ENCODE peak calls at places on chromosomes 1 and 21, in nine cellular contexts. One of them, this sample, is unnamed.

GRCh38 chr1:97046765-97047411 is 325.3 kb downstream of the PTBP2 start:
- DNase-seq in adrenal gland: no peak
- DNase-seq in uterus: no peak
- DNase-seq in IMR-90: no peak
- DNase-seq in tibial nerve: no peak
- DNase-seq in K562: no peak
- DNase-seq in heart left ventricle: no peak
- DNase-seq in suprapubic skin: no peak
- DNase-seq in gastrocnemius medialis: no peak
- DNase-seq in this sample: no peak

GRCh38 chr1:40847023-40847740 is 15.0 kb downstream of the CITED4 start:
- DNase-seq in heart left ventricle: no peak
- DNase-seq in gastrocnemius medialis: no peak
- DNase-seq in adrenal gland: no peak
- DNase-seq in uterus: no peak
- DNase-seq in tibial nerve: no peak
- DNase-seq in suprapubic skin: no peak
- DNase-seq in K562: no peak
- DNase-seq in IMR-90: peak; percentile 18
- DNase-seq in this sample: no peak

GRCh38 chr1:164382384-164382783 is 176.6 kb upstream of the PBX1 start:
- DNase-seq in heart left ventricle: peak; percentile 17
- DNase-seq in tibial nerve: no peak
- DNase-seq in adrenal gland: no peak
- DNase-seq in K562: no peak
- DNase-seq in gastrocnemius medialis: no peak
- DNase-seq in uterus: no peak
- DNase-seq in IMR-90: no peak
- DNase-seq in suprapubic skin: no peak
- DNase-seq in this sample: no peak

GRCh38 chr1:190138266-190138665 is 339.4 kb downstream of the BRINP3 start:
- DNase-seq in adrenal gland: no peak
- DNase-seq in tibial nerve: no peak
- DNase-seq in K562: no peak
- DNase-seq in uterus: no peak
- DNase-seq in heart left ventricle: no peak
- DNase-seq in IMR-90: peak; percentile 24
- DNase-seq in gastrocnemius medialis: no peak
- DNase-seq in suprapubic skin: no peak
- DNase-seq in this sample: no peak

GRCh38 chr1:45679123-45679522 is 7.2 kb downstream of the GPBP1L1 start:
- DNase-seq in uterus: no peak
- DNase-seq in suprapubic skin: no peak
- DNase-seq in IMR-90: peak; percentile 2
- DNase-seq in K562: no peak
- DNase-seq in gastrocnemius medialis: peak; percentile 35
- DNase-seq in adrenal gland: no peak
- DNase-seq in heart left ventricle: no peak
- DNase-seq in tibial nerve: no peak
- DNase-seq in this sample: no peak

GRCh38 chr1:241902376-241903067 is 54.5 kb downstream of the EXO1 start:
- DNase-seq in adrenal gland: no peak
- DNase-seq in suprapubic skin: no peak
- DNase-seq in uterus: no peak
- DNase-seq in gastrocnemius medialis: no peak
- DNase-seq in K562: no peak
- DNase-seq in IMR-90: peak; percentile 39
- DNase-seq in heart left ventricle: no peak
- DNase-seq in tibial nerve: peak; percentile 16
- DNase-seq in this sample: no peak

GRCh38 chr1:151680391-151680790 is 36.2 kb downstream of the CELF3 start:
- DNase-seq in gastrocnemius medialis: no peak
- DNase-seq in tibial nerve: no peak
- DNase-seq in suprapubic skin: no peak
- DNase-seq in uterus: no peak
- DNase-seq in K562: no peak
- DNase-seq in heart left ventricle: no peak
- DNase-seq in adrenal gland: no peak
- DNase-seq in IMR-90: peak; percentile 24
- DNase-seq in this sample: no peak

GRCh38 chr1:51439053-51439452 is 80.0 kb downstream of the EPS15 start:
- DNase-seq in K562: no peak
- DNase-seq in uterus: no peak
- DNase-seq in IMR-90: no peak
- DNase-seq in heart left ventricle: no peak
- DNase-seq in gastrocnemius medialis: no peak
- DNase-seq in tibial nerve: no peak
- DNase-seq in adrenal gland: no peak
- DNase-seq in suprapubic skin: no peak
- DNase-seq in this sample: no peak

GRCh38 chr1:28718601-28719331 is 18.0 kb upstream of the YTHDF2 start:
- DNase-seq in tibial nerve: no peak
- DNase-seq in uterus: no peak
- DNase-seq in suprapubic skin: no peak
- DNase-seq in IMR-90: peak; percentile 67
- DNase-seq in adrenal gland: no peak
- DNase-seq in heart left ventricle: no peak
- DNase-seq in K562: peak; percentile 63
- DNase-seq in gastrocnemius medialis: no peak
- DNase-seq in this sample: no peak

GRCh38 chr1:226734611-226735153 is 4.4 kb downstream of the ITPKB start:
- DNase-seq in suprapubic skin: no peak
- DNase-seq in tibial nerve: no peak
- DNase-seq in uterus: no peak
- DNase-seq in heart left ventricle: no peak
- DNase-seq in IMR-90: no peak
- DNase-seq in adrenal gland: no peak
- DNase-seq in gastrocnemius medialis: no peak
- DNase-seq in K562: no peak
- DNase-seq in this sample: no peak

GRCh38 chr1:211724711-211725196 is 49.3 kb upstream of the NEK2 start:
- DNase-seq in adrenal gland: no peak
- DNase-seq in heart left ventricle: no peak
- DNase-seq in uterus: no peak
- DNase-seq in tibial nerve: no peak
- DNase-seq in gastrocnemius medialis: no peak
- DNase-seq in K562: no peak
- DNase-seq in IMR-90: no peak
- DNase-seq in suprapubic skin: no peak
- DNase-seq in this sample: no peak

GRCh38 chr21:42263591-42264131 is 44.7 kb downstream of the ABCG1 start:
- DNase-seq in adrenal gland: peak; percentile 59
- DNase-seq in heart left ventricle: peak; percentile 59
- DNase-seq in IMR-90: no peak
- DNase-seq in suprapubic skin: no peak
- DNase-seq in tibial nerve: peak; percentile 43
- DNase-seq in K562: no peak
- DNase-seq in uterus: peak; percentile 69
- DNase-seq in gastrocnemius medialis: peak; percentile 51
- DNase-seq in this sample: peak; percentile 91

GRCh38 chr1:101344745-101345144 is 107.9 kb downstream of the S1PR1 start:
- DNase-seq in uterus: no peak
- DNase-seq in suprapubic skin: no peak
- DNase-seq in IMR-90: no peak
- DNase-seq in gastrocnemius medialis: no peak
- DNase-seq in adrenal gland: no peak
- DNase-seq in tibial nerve: no peak
- DNase-seq in K562: no peak
- DNase-seq in heart left ventricle: no peak
- DNase-seq in this sample: no peak

GRCh38 chr21:45800339-45801080 is 157.0 kb downstream of the PCBP3 start:
- DNase-seq in IMR-90: no peak
- DNase-seq in tibial nerve: no peak
- DNase-seq in uterus: no peak
- DNase-seq in gastrocnemius medialis: no peak
- DNase-seq in adrenal gland: no peak
- DNase-seq in K562: no peak
- DNase-seq in suprapubic skin: no peak
- DNase-seq in heart left ventricle: no peak
- DNase-seq in this sample: no peak

GRCh38 chr1:44630116-44630515 is 44.2 kb downstream of the TMEM53 start:
- DNase-seq in tibial nerve: no peak
- DNase-seq in heart left ventricle: no peak
- DNase-seq in adrenal gland: no peak
- DNase-seq in uterus: no peak
- DNase-seq in gastrocnemius medialis: no peak
- DNase-seq in K562: no peak
- DNase-seq in suprapubic skin: no peak
- DNase-seq in IMR-90: peak; percentile 82
- DNase-seq in this sample: no peak

GRCh38 chr1:155210304-155210703 is 1.8 kb downstream of the MTX1 start:
- DNase-seq in gastrocnemius medialis: no peak
- DNase-seq in adrenal gland: no peak
- DNase-seq in suprapubic skin: no peak
- DNase-seq in K562: no peak
- DNase-seq in tibial nerve: no peak
- DNase-seq in IMR-90: no peak
- DNase-seq in heart left ventricle: no peak
- DNase-seq in uterus: no peak
- DNase-seq in this sample: no peak

GRCh38 chr1:155207578-155208405 is at the start of gene THBS3:
- DNase-seq in adrenal gland: no peak
- DNase-seq in uterus: peak; percentile 71
- DNase-seq in tibial nerve: no peak
- DNase-seq in heart left ventricle: peak; percentile 62
- DNase-seq in IMR-90: peak; percentile 12
- DNase-seq in gastrocnemius medialis: no peak
- DNase-seq in K562: peak; percentile 40
- DNase-seq in suprapubic skin: no peak
- DNase-seq in this sample: no peak

GRCh38 chr1:155209373-155209721 is 852 bp downstream of the MTX1 start:
- DNase-seq in tibial nerve: no peak
- DNase-seq in uterus: no peak
- DNase-seq in gastrocnemius medialis: no peak
- DNase-seq in adrenal gland: no peak
- DNase-seq in suprapubic skin: no peak
- DNase-seq in heart left ventricle: no peak
- DNase-seq in K562: no peak
- DNase-seq in IMR-90: no peak
- DNase-seq in this sample: no peak

GRCh38 chr1:155208406-155208655 is 164 bp upstream of the MTX1 start:
- DNase-seq in K562: no peak
- DNase-seq in suprapubic skin: no peak
- DNase-seq in IMR-90: no peak
- DNase-seq in heart left ventricle: no peak
- DNase-seq in tibial nerve: peak; percentile 84
- DNase-seq in adrenal gland: no peak
- DNase-seq in gastrocnemius medialis: no peak
- DNase-seq in uterus: no peak
- DNase-seq in this sample: no peak

GRCh38 chr1:155208656-155209372 is at the start of gene MTX1:
- DNase-seq in gastrocnemius medialis: peak; percentile 79
- DNase-seq in tibial nerve: peak; percentile 83
- DNase-seq in suprapubic skin: peak; percentile 97
- DNase-seq in adrenal gland: peak; percentile 87
- DNase-seq in uterus: peak; percentile 93
- DNase-seq in IMR-90: peak; percentile 68
- DNase-seq in K562: peak; percentile 93
- DNase-seq in heart left ventricle: peak; percentile 95
- DNase-seq in this sample: peak; percentile 98
- TF ChIP-seq POLR2A in gastrocnemius medialis: peak; percentile 67
- TF ChIP-seq POLR2A in tibial nerve: peak; percentile 4
- TF ChIP-seq POLR2A in suprapubic skin: peak; percentile 50
- TF ChIP-seq POLR2A in adrenal gland: no peak
- TF ChIP-seq POLR2A in uterus: peak; percentile 27
- TF ChIP-seq POLR2A in IMR-90: peak; percentile 89
- TF ChIP-seq POLR2A in K562: peak; percentile 76
- TF ChIP-seq POLR2A in heart left ventricle: no peak
- TF ChIP-seq POLR2A in this sample: no peak

GRCh38 chr1:156062189-156062588 is 1.2 kb downstream of the RAB25 start:
- DNase-seq in tibial nerve: no peak
- DNase-seq in K562: no peak
- DNase-seq in uterus: no peak
- DNase-seq in IMR-90: peak; percentile 36
- DNase-seq in suprapubic skin: no peak
- DNase-seq in gastrocnemius medialis: no peak
- DNase-seq in heart left ventricle: no peak
- DNase-seq in adrenal gland: no peak
- DNase-seq in this sample: no peak
- H3K4me3 ChIP-seq in tibial nerve: no peak overlapping the region
- H3K4me3 ChIP-seq in K562: no peak overlapping the region
- H3K4me3 ChIP-seq in uterus: no peak overlapping the region
- H3K4me3 ChIP-seq in IMR-90: no peak overlapping the region
- H3K4me3 ChIP-seq in suprapubic skin: peak overlapping the region; percentile 42
- H3K4me3 ChIP-seq in gastrocnemius medialis: no peak overlapping the region
- H3K4me3 ChIP-seq in heart left ventricle: no peak overlapping the region
- H3K4me3 ChIP-seq in adrenal gland: no peak overlapping the region
- H3K4me3 ChIP-seq in this sample: no peak overlapping the region

DNA sequence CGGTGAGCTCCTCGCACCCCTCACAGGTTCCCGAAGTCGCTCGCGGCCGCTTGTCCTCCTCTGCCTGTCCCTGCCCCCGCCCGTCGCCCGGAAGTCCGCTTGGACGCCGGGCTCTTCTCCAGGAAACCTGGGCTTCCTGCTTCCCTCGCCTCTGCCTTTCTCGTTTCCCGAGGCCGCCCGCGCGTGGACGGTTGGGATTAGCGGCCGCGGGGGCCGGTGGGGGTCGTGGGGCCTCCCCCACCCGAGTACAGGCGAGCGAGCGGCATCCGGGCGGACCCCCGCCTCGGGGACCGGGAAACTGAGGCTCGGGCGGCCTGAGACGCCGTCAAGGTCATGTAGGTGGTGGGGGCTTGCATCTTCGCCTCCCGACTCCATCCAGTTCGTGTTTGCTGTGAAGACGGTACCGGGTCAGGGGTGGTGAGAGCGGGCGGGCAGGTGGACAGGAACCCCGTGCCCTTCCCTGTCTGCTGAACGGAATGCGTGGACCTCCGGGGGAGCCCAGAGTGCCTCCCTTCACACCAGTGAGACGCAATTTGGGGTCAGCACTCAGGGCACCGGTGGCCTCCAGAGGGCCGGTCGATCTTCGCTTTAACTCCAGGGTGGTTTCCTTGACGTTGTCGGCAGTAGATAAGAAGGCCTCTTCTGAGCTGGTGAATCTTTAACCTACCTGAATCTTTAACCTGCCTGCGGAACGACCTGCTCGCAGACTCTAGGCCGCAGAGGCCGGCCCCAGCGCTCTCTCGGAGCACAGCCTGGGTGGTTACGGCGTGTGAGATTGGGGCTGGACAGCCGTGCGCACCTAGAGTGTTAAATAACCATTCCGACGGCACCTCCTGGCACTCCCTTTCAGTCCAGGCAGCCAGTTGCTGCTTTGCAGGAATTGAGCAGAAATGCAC is 715 bp downstream of the ARF1 start:
- DNase-seq in tibial nerve: peak; percentile 49
- DNase-seq in adrenal gland: peak; percentile 72
- DNase-seq in suprapubic skin: peak; percentile 84
- DNase-seq in heart left ventricle: peak; percentile 78
- DNase-seq in uterus: peak; percentile 56
- DNase-seq in K562: peak; percentile 86
- DNase-seq in IMR-90: peak; percentile 29
- DNase-seq in gastrocnemius medialis: peak; percentile 57
- DNase-seq in this sample: peak; percentile 94
- TF ChIP-seq POLR2A in tibial nerve: no peak
- TF ChIP-seq POLR2A in adrenal gland: no peak
- TF ChIP-seq POLR2A in suprapubic skin: no peak
- TF ChIP-seq POLR2A in heart left ventricle: no peak
- TF ChIP-seq POLR2A in uterus: no peak
- TF ChIP-seq POLR2A in K562: no peak
- TF ChIP-seq POLR2A in IMR-90: no peak
- TF ChIP-seq POLR2A in gastrocnemius medialis: no peak
- TF ChIP-seq POLR2A in this sample: no peak

DNA sequence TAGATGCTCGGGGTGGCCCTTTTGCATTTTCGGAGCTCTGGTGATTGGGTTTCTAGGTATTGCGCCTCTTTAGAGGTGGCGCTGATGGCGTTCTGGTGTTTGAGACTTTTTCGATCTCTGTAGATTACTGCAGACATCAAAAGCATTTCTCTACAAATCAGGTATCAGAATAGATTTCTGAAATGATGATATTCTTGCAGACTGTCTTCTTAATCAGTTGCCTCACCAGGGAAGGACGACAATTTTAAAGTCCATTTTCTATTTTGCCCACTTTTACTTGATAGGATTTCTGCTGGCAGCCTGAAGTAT is 65.2 kb upstream of the VAMP3 start:
- DNase-seq in tibial nerve: no peak
- DNase-seq in uterus: no peak
- DNase-seq in gastrocnemius medialis: no peak
- DNase-seq in suprapubic skin: no peak
- DNase-seq in adrenal gland: no peak
- DNase-seq in heart left ventricle: no peak
- DNase-seq in K562: no peak
- DNase-seq in IMR-90: no peak
- DNase-seq in this sample: no peak
- H3K4me3 ChIP-seq in tibial nerve: peak overlapping the region; percentile 38
- H3K4me3 ChIP-seq in uterus: peak overlapping the region; percentile 24
- H3K4me3 ChIP-seq in gastrocnemius medialis: peak overlapping the region; percentile 52
- H3K4me3 ChIP-seq in suprapubic skin: peak overlapping the region; percentile 58
- H3K4me3 ChIP-seq in adrenal gland: no peak overlapping the region
- H3K4me3 ChIP-seq in heart left ventricle: peak overlapping the region; percentile 66
- H3K4me3 ChIP-seq in K562: no peak overlapping the region
- H3K4me3 ChIP-seq in IMR-90: no peak overlapping the region
- H3K4me3 ChIP-seq in this sample: no peak overlapping the region

This sample was measured in lower leg skin.